ENCODE peak calls at places on chromosome 7, in eight cellular contexts. M is A673; O is CD8-positive, alpha-beta T cell; B is HCT116; Y is GM23248; C is heart right ventricle; W is esophagus squamous epithelium; V is heart left ventricle. Z is an unnamed sample.

GRCh38 chr7:47782022-47782421 is 166.2 kb downstream of the PKD1L1 start:
- DNase-seq in M (no peak), O (no peak), B (no peak), Y (peak), C (no peak), W (no peak), V (no peak), Z (no peak)

GRCh38 chr7:66013938-66014337 is 31.9 kb upstream of the GUSB start:
- DNase-seq in M (peak), O (no peak), B (peak), Y (peak), C (peak), W (no peak), V (no peak), Z (peak)

GRCh38 chr7:129950191-129950940 is 2.4 kb downstream of the UBE2H start:
- DNase-seq in M (peak), O (no peak), B (no peak), Y (peak), C (peak), W (no peak), V (no peak), Z (no peak)

GRCh38 chr7:7122033-7122478 is 60.3 kb upstream of the C1GALT1 start:
- DNase-seq in M (no peak), O (no peak), B (no peak), Y (peak), C (no peak), W (no peak), V (no peak), Z (no peak)

GRCh38 chr7:95794917-95795515 is 22.7 kb downstream of the DYNC1I1 start:
- DNase-seq in M (peak), O (no peak), B (peak), Y (peak), C (no peak), W (no peak), V (no peak), Z (no peak)

GRCh38 chr7:107446988-107447387 is 22.9 kb upstream of the GPR22 start:
- DNase-seq in M (no peak), O (no peak), B (no peak), Y (peak), C (no peak), W (no peak), V (no peak), Z (no peak)

GRCh38 chr7:137840183-137840779 is 6.5 kb downstream of the DGKI start:
- DNase-seq in M (no peak), O (no peak), B (no peak), Y (no peak), C (no peak), W (no peak), V (no peak), Z (no peak)

GRCh38 chr7:53473371-53473770 is 437.9 kb downstream of the POM121L12 start:
- DNase-seq in M (no peak), O (no peak), B (no peak), Y (no peak), C (no peak), W (no peak), V (no peak), Z (no peak)

GRCh38 chr7:100694196-100694745 is at the start of gene GIGYF1:
- DNase-seq in M (peak), O (peak), B (no peak), Y (peak), C (peak), W (no peak), V (peak), Z (peak)

GRCh38 chr7:143362126-143362961 is at the start of gene FAM131B:
- DNase-seq in M (peak), O (no peak), B (no peak), Y (peak), C (no peak), W (no peak), V (no peak), Z (peak)

GRCh38 chr7:151637781-151638261 is 118.1 kb upstream of the RHEB start:
- DNase-seq in M (no peak), O (no peak), B (no peak), Y (no peak), C (peak), W (no peak), V (peak), Z (no peak)

GRCh38 chr7:291302-292092 is 1.5 kb downstream of the FOXL3 start:
- DNase-seq in M (no peak), O (no peak), B (no peak), Y (no peak), C (no peak), W (no peak), V (no peak), Z (peak)

GRCh38 chr7:99860281-99861127 is 16.3 kb downstream of the OR2AE1 start:
- DNase-seq in M (no peak), O (no peak), B (no peak), Y (peak), C (no peak), W (no peak), V (no peak), Z (no peak)

GRCh38 chr7:10239643-10240345 is 733.9 kb upstream of the PHF14 start:
- DNase-seq in M (no peak), O (no peak), B (no peak), Y (no peak), C (peak), W (no peak), V (peak), Z (no peak)

GRCh38 chr7:129122751-129123516 is 21.6 kb upstream of the TSPAN33 start:
- DNase-seq in M (no peak), O (no peak), B (no peak), Y (no peak), C (no peak), W (no peak), V (no peak), Z (no peak)

GRCh38 chr7:114255404-114255841 is 159.2 kb upstream of the FOXP2 start:
- DNase-seq in M (no peak), O (no peak), B (no peak), Y (no peak), C (no peak), W (no peak), V (no peak), Z (peak)

GRCh38 chr7:898460-898854 is 22.1 kb downstream of the GET4 start:
- DNase-seq in M (no peak), O (no peak), B (no peak), Y (no peak), C (no peak), W (no peak), V (no peak), Z (no peak)

GRCh38 chr7:152761116-152761748 is 1.7 kb downstream of the ACTR3B start:
- DNase-seq in M (no peak), O (no peak), B (no peak), Y (peak), C (no peak), W (no peak), V (no peak), Z (no peak)

GRCh38 chr7:107201795-107202450 is 33.1 kb downstream of the HBP1 start:
- DNase-seq in M (peak), O (no peak), B (peak), Y (peak), C (peak), W (no peak), V (peak), Z (no peak)

DNA sequence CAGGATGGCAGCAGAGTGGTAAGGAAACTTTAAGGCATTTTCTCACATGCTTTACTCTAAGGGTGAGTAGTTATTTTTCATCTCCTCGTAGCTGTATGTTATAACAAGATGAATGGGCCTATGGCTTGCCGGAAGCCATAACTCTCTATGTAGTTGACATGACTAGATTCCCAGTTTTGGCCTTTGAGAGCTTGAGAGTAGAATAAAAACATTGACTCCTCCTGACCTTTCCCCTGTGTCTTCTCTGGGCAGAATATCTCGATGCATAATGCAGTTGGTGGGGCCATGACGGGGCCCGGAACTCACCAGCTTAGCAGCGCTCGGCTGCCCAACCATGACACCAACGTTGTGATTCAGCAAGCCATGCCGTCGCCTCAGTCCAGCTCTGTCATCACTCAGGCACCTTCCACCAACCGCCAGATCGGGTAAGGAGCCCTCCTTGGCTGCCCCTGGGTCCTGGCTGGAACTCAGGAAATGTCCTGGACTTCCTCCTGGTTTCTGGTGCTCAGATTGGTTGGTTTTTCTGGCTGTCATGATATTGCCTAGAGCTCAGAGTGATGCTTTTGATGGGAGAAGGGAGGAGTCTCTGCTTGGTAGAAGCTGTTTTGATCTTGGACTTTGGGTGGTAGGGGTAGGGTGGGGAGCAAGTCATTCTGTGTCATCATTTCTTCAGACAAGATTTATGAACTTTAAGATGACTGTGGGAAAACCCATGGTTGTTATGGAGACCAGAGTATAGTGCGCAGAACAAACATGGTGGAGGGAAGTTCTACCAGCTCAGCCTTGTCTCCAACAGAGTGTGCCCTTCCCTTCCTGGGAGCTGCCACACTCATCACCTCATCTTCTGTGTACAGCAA is 158.0 kb downstream of the CREB5 start:
- DNase-seq in M (no peak), O (no peak), B (no peak), Y (no peak), C (no peak), W (no peak), V (no peak), Z (no peak)
- H3K27ac ChIP-seq in M (no peak), O (no peak), B (no peak), Y (peak), C (no peak), W (no peak), V (no peak), Z (no peak)

DNA sequence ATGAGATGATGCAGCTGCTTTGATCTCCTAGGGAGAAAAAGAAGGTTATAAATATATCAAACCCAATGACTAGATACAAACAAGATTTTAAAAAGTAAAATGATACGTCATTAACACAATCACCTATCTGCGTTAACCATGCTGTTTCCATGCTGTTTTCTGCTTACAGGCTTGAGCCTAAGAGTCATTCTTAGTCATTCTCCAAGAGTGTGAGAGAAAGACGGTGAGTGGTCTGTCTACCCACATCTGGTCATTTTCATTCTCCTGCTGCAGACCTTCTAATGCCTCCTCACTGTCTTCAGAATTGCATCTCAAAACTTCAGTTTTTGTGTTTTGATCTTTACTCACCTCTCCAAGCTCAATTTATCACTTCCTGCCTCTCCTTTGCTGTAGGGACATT is 98.0 kb upstream of the ELMO1 start:
- DNase-seq in M (no peak), O (no peak), B (no peak), Y (no peak), C (no peak), W (no peak), V (no peak), Z (no peak)
- H3K27ac ChIP-seq in M (no peak), O (no peak), B (no peak), Y (no peak), C (no peak), W (no peak), V (no peak), Z (no peak)

DNA sequence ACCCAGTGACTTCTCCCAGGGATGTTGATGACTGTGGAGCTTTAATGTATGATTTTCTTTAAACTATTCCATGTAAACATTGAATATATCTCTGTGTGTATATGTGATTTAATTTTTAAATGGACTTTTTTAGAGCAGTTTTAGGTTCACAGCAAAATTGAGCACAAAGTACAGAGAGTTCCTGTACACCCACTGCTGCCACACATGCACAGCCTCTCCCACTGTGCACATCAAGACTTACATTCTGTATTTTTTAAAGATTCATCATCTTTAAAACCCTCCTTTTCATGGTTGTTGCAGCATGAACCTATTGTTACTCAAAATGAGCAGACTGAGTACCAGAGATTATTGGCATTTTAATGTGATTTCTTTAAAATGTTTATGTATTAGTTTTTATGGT is 51.3 kb downstream of the WIPF3 start:
- DNase-seq in M (no peak), O (no peak), B (no peak), Y (no peak), C (no peak), W (no peak), V (no peak), Z (no peak)
- H3K27ac ChIP-seq in M (no peak), O (no peak), B (no peak), Y (no peak), C (no peak), W (no peak), V (no peak), Z (no peak)

DNA sequence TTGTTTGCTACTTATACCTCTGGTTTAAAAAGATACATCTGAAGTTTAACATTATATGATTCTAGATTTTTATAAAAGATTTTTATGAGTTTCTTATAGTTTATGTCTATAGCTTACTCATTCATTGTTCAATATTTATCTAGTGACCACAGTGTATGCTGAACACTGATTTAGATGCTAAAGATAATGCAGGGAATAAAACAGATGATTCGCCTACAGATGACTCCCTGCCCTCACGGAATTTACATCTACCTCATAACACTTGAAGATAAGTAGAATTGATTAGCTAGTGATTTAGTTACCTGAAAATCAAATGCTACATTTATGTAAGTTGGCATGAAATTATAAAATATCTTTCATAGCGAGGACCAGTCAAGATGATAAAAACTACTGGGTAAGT is 105.8 kb downstream of the HIPK2 start:
- DNase-seq in M (no peak), O (no peak), B (no peak), Y (no peak), C (no peak), W (no peak), V (no peak), Z (no peak)
- H3K27ac ChIP-seq in M (no peak), O (no peak), B (no peak), Y (no peak), C (no peak), W (no peak), V (no peak), Z (no peak)

GRCh38 chr7:87364246-87364645 is 18.8 kb downstream of the CROT start:
- DNase-seq in M (no peak), O (no peak), B (no peak), Y (no peak), C (no peak), W (no peak), V (no peak), Z (no peak)
- H3K27ac ChIP-seq in M (no peak), O (no peak), B (no peak), Y (no peak), C (no peak), W (no peak), V (no peak), Z (no peak)

DNA sequence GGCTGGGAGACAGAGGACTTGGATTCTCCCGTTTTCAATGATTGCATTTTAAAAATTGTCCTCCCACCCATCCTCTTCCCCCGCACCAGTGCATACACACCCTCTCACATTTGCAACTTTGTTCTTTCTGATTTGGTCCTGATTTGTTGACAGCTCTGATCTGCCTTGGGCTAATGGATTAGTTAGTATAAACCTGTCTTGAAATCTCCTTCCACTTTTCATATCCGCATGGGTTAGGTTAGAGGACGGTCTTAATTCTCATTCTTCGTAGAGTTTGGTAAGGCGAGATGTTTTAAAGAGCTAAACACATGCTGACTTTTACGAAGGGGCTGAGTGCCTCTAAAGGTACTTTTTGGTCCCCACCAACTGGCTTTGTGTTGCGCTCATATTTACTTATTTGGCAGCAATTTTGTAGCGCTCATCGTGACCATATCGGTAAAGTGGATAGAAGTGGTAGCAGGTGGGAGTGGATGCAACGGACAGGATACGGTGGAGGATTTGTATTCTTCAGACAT is 1.1 kb downstream of the AHR start:
- DNase-seq in M (no peak), O (no peak), B (no peak), Y (peak), C (no peak), W (no peak), V (no peak), Z (no peak)
- H3K27ac ChIP-seq in M (no peak), O (peak), B (peak), Y (peak), C (peak), W (peak), V (peak), Z (peak)

GRCh38 chr7:30306977-30307376 is 22.6 kb downstream of the ZNRF2 start:
- DNase-seq in M (no peak), O (no peak), B (no peak), Y (no peak), C (no peak), W (no peak), V (no peak), Z (no peak)
- H3K27ac ChIP-seq in M (no peak), O (no peak), B (no peak), Y (no peak), C (no peak), W (no peak), V (no peak), Z (no peak)